ENCODE peak calls at places on chromosomes 6 and 20, in eight cellular contexts. N, R, S, X, T, U, W and F are unnamed samples.

GRCh38 chr6:169944415-169944814 is 193.0 kb downstream of the ERMARD start:
- DNase-seq in N (no peak), R (no peak), S (no peak), X (no peak), T (no peak), U (no peak), W (no peak), F (no peak)

GRCh38 chr20:25046181-25046641 is 11.7 kb downstream of the ACSS1 start:
- DNase-seq in N (no peak), R (no peak), S (no peak), X (no peak), T (peak; percentile 30), U (no peak), W (no peak), F (no peak)

GRCh38 chr20:60901831-60902230 is 350.2 kb upstream of the CDH4 start:
- DNase-seq in N (no peak), R (no peak), S (no peak), X (no peak), T (no peak), U (no peak), W (no peak), F (no peak)

GRCh38 chr20:48727226-48727625 is 100.6 kb downstream of the PREX1 start:
- DNase-seq in N (no peak), R (no peak), S (no peak), X (no peak), T (no peak), U (no peak), W (no peak), F (no peak)

GRCh38 chr6:36563928-36564284 is 16.6 kb upstream of the STK38 start:
- DNase-seq in N (no peak), R (no peak), S (no peak), X (no peak), T (no peak), U (no peak), W (no peak), F (no peak)

GRCh38 chr6:106894978-106895702 is 79.4 kb downstream of the CD24 start:
- DNase-seq in N (no peak), R (peak; percentile 7), S (peak; percentile 52), X (no peak), T (peak; percentile 31), U (no peak), W (no peak), F (no peak)

GRCh38 chr6:101396552-101397173 is 3.2 kb downstream of the GRIK2 start:
- DNase-seq in N (peak; percentile 94), R (peak; percentile 69), S (peak; percentile 65), X (no peak), T (peak; percentile 59), U (peak; percentile 78), W (no peak), F (peak; percentile 85)

GRCh38 chr6:27706431-27706830 is 205.8 kb downstream of the OR2B2 start:
- DNase-seq in N (no peak), R (no peak), S (no peak), X (no peak), T (no peak), U (no peak), W (no peak), F (no peak)

GRCh38 chr6:148548065-148548748 is 198.6 kb upstream of the UST start:
- DNase-seq in N (no peak), R (peak; percentile 86), S (no peak), X (peak; percentile 34), T (no peak), U (no peak), W (no peak), F (no peak)

GRCh38 chr6:116251568-116252384 is 2.1 kb downstream of the TSPYL4 start:
- DNase-seq in N (no peak), R (peak; percentile 92), S (peak; percentile 59), X (peak; percentile 53), T (no peak), U (no peak), W (no peak), F (no peak)

GRCh38 chr6:33705268-33705885 is 6.1 kb downstream of the UQCC2 start:
- DNase-seq in N (no peak), R (no peak), S (no peak), X (no peak), T (no peak), U (no peak), W (no peak), F (no peak)

GRCh38 chr20:47126374-47126705 is 230.2 kb downstream of the ZMYND8 start:
- DNase-seq in N (no peak), R (no peak), S (peak; percentile 40), X (no peak), T (no peak), U (no peak), W (no peak), F (no peak)

GRCh38 chr6:147867827-147868226 is 359.3 kb downstream of the SAMD5 start:
- DNase-seq in N (no peak), R (no peak), S (no peak), X (no peak), T (no peak), U (no peak), W (no peak), F (no peak)

GRCh38 chr20:63220696-63221399 is 4.9 kb upstream of the YTHDF1 start:
- DNase-seq in N (no peak), R (no peak), S (no peak), X (no peak), T (no peak), U (no peak), W (no peak), F (no peak)

GRCh38 chr6:133594551-133594950 is 294.4 kb upstream of the TCF21 start:
- DNase-seq in N (no peak), R (no peak), S (peak; percentile 43), X (no peak), T (no peak), U (no peak), W (no peak), F (no peak)

GRCh38 chr6:12138377-12138776 is 126.3 kb downstream of the HIVEP1 start:
- DNase-seq in N (no peak), R (no peak), S (peak; percentile 54), X (no peak), T (no peak), U (no peak), W (no peak), F (no peak)

GRCh38 chr6:3326179-3326971 is 67.6 kb downstream of the PSMG4 start:
- DNase-seq in N (no peak), R (no peak), S (no peak), X (no peak), T (peak; percentile 13), U (no peak), W (no peak), F (no peak)

GRCh38 chr6:110543106-110543505 is 66.7 kb upstream of the SLC22A16 start:
- DNase-seq in N (no peak), R (no peak), S (peak; percentile 93), X (no peak), T (peak; percentile 58), U (no peak), W (no peak), F (peak; percentile 49)

GRCh38 chr6:44512868-44513641 is 125.5 kb downstream of the CDC5L start:
- DNase-seq in N (no peak), R (no peak), S (peak; percentile 68), X (no peak), T (no peak), U (no peak), W (no peak), F (peak; percentile 55)

GRCh38 chr6:149963212-149963461 is 606 bp upstream of the ULBP1 start:
- DNase-seq in N (no peak), R (peak; percentile 21), S (peak; percentile 89), X (peak; percentile 30), T (no peak), U (peak; percentile 45), W (no peak), F (peak; percentile 79)

GRCh38 chr6:137489410-137490371 is 4.5 kb downstream of the OLIG3 start:
- DNase-seq in N (no peak), R (no peak), S (no peak), X (no peak), T (no peak), U (peak; percentile 40), W (no peak), F (no peak)

GRCh38 chr6:131784561-131784960 is 23.3 kb upstream of the ENPP1 start:
- DNase-seq in N (no peak), R (no peak), S (no peak), X (no peak), T (no peak), U (no peak), W (no peak), F (no peak)

GRCh38 chr6:140436023-140436811 is 1061.8 kb upstream of the CITED2 start:
- DNase-seq in N (no peak), R (peak; percentile 77), S (peak; percentile 99), X (peak; percentile 67), T (no peak), U (peak; percentile 13), W (no peak), F (peak; percentile 40)

GRCh38 chr20:59214619-59215547 is 51.3 kb downstream of the ZNF831 start:
- DNase-seq in N (no peak), R (no peak), S (no peak), X (no peak), T (no peak), U (no peak), W (no peak), F (no peak)